ENCODE peak calls at places on chromosome 22, in five cellular contexts. V, B, J, U and L are unnamed samples.

GRCh38 chr22:28894320-28894719 is 10.9 kb downstream of the ZNRF3 start:
- DNase-seq in J (no peak), V (peak), U (no peak), B (no peak), L (no peak)

GRCh38 chr22:50306753-50307749 is at the start of gene PLXNB2:
- DNase-seq in B (peak), J (no peak), V (peak), U (peak), L (no peak)

GRCh38 chr22:38981659-38982007 is 514 bp upstream of the APOBEC3B start:
- DNase-seq in B (no peak), U (no peak), J (no peak), V (no peak), L (no peak)

GRCh38 chr22:36386900-36387663 is 685 bp downstream of the MYH9 start:
- DNase-seq in J (peak), B (peak), V (peak), U (peak), L (no peak)

GRCh38 chr22:34760276-34761008 is 305.5 kb upstream of the ISX start:
- DNase-seq in V (no peak), U (no peak), B (no peak), J (no peak), L (no peak)

GRCh38 chr22:48173061-48173849 is 1410.8 kb downstream of the TBC1D22A start:
- DNase-seq in J (no peak), B (no peak), V (no peak), U (no peak), L (no peak)

GRCh38 chr22:44605486-44605885 is 96.5 kb upstream of the PRR5 start:
- DNase-seq in V (no peak), J (no peak), U (no peak), B (no peak), L (no peak)

GRCh38 chr22:42490244-42490832 is 29.3 kb downstream of the RRP7A start:
- DNase-seq in U (no peak), B (no peak), J (no peak), V (no peak), L (no peak)

GRCh38 chr22:38442967-38443674 is 11.9 kb downstream of the KCNJ4 start:
- DNase-seq in B (no peak), U (no peak), J (no peak), V (no peak), L (no peak)

GRCh38 chr22:25070870-25071465 is 118.5 kb downstream of the KIAA1671 start:
- DNase-seq in U (no peak), V (no peak), J (no peak), B (no peak), L (no peak)

GRCh38 chr22:19719488-19720021 is 3.8 kb upstream of the GP1BB start:
- DNase-seq in V (no peak), U (no peak), B (no peak), J (no peak), L (no peak)

GRCh38 chr22:37051629-37052385 is at the start of gene KCTD17:
- DNase-seq in J (peak), B (peak), U (peak), V (no peak), L (no peak)

GRCh38 chr22:28141614-28142013 is 222.6 kb upstream of the PITPNB start:
- DNase-seq in J (no peak), V (no peak), U (no peak), B (no peak), L (no peak)

GRCh38 chr22:33882991-33883390 is 37.3 kb downstream of the LARGE1 start:
- DNase-seq in U (no peak), B (no peak), J (no peak), V (no peak), L (no peak)

GRCh38 chr22:49960967-49961600 is 512 bp downstream of the PIM3 start:
- DNase-seq in V (no peak), U (no peak), B (no peak), J (peak), L (no peak)

GRCh38 chr22:40263191-40263590 is 83.1 kb upstream of the ADSL start:
- DNase-seq in J (no peak), U (no peak), V (peak), B (no peak), L (no peak)

GRCh38 chr22:27090595-27090994 is 433.2 kb downstream of the MIAT start:
- DNase-seq in B (no peak), J (no peak), U (no peak), V (no peak), L (no peak)

GRCh38 chr22:29703595-29704195 is 16.1 kb upstream of the CABP7 start:
- DNase-seq in J (no peak), B (no peak), V (no peak), U (no peak), L (no peak)

GRCh38 chr22:23305922-23306374 is 125.6 kb downstream of the BCR start:
- DNase-seq in V (no peak), B (peak), U (no peak), J (no peak), L (no peak)

GRCh38 chr22:40853961-40854360 is 2.5 kb downstream of the ST13 start:
- DNase-seq in V (no peak), U (no peak), J (no peak), B (no peak), L (no peak)

GRCh38 chr22:31550871-31551370 is 54.6 kb downstream of the SFI1 start:
- DNase-seq in V (no peak), B (no peak), J (no peak), U (no peak), L (no peak)

GRCh38 chr22:39650996-39651782 is 80.6 kb downstream of the CACNA1I start:
- DNase-seq in J (no peak), V (no peak), B (no peak), U (no peak), L (peak)

GRCh38 chr22:41352058-41352457 is 29.7 kb upstream of the TEF start:
- DNase-seq in V (no peak), J (no peak), U (no peak), B (no peak), L (no peak)

GRCh38 chr22:44892803-44893730 is 116.7 kb downstream of the PHF21B start:
- DNase-seq in B (no peak), J (no peak), V (no peak), U (no peak), L (no peak)

GRCh38 chr22:28345304-28345703 is 334.3 kb downstream of the TTC28 start:
- DNase-seq in U (no peak), J (no peak), B (peak), V (no peak), L (no peak)